ENCODE peak calls at places on chromosomes 6 and 20, in nine cellular contexts. One of them, this sample, is unnamed.

GRCh38 chr6:145031001-145031400 is 704.3 kb downstream of the EPM2A start:
- DNase-seq in NCI-H1092: no peak
- DNase-seq in EL: no peak
- DNase-seq in smooth muscle cell of the brain vasculature: no peak
- DNase-seq in fibroblast of the conjunctiva: no peak
- DNase-seq in aorta: no peak
- DNase-seq in HuH-7: no peak
- DNase-seq in activated T-cell treated with anti-CD3 and anti-CD28 coated beads, Interleukin-2, amount 50 U/mL, for 4 hours: no peak
- DNase-seq in right lobe of liver: no peak
- DNase-seq in this sample: peak; percentile 34

GRCh38 chr6:113596907-113597583 is 260.1 kb upstream of the MARCKS start:
- DNase-seq in NCI-H1092: peak; percentile 38
- DNase-seq in EL: no peak
- DNase-seq in smooth muscle cell of the brain vasculature: no peak
- DNase-seq in fibroblast of the conjunctiva: peak; percentile 54
- DNase-seq in aorta: no peak
- DNase-seq in HuH-7: no peak
- DNase-seq in activated T-cell treated with anti-CD3 and anti-CD28 coated beads, Interleukin-2, amount 50 U/mL, for 4 hours: no peak
- DNase-seq in right lobe of liver: no peak
- DNase-seq in this sample: peak; percentile 29

GRCh38 chr6:14046476-14047068 is 71.0 kb upstream of the CD83 start:
- DNase-seq in NCI-H1092: no peak
- DNase-seq in EL: peak; percentile 60
- DNase-seq in smooth muscle cell of the brain vasculature: no peak
- DNase-seq in fibroblast of the conjunctiva: no peak
- DNase-seq in aorta: no peak
- DNase-seq in HuH-7: peak; percentile 45
- DNase-seq in activated T-cell treated with anti-CD3 and anti-CD28 coated beads, Interleukin-2, amount 50 U/mL, for 4 hours: peak; percentile 31
- DNase-seq in right lobe of liver: no peak
- DNase-seq in this sample: peak; percentile 49

GRCh38 chr20:56429496-56429895 is 17.4 kb downstream of the CASS4 start:
- DNase-seq in NCI-H1092: no peak
- DNase-seq in EL: peak; percentile 84
- DNase-seq in smooth muscle cell of the brain vasculature: no peak
- DNase-seq in fibroblast of the conjunctiva: no peak
- DNase-seq in aorta: no peak
- DNase-seq in HuH-7: no peak
- DNase-seq in activated T-cell treated with anti-CD3 and anti-CD28 coated beads, Interleukin-2, amount 50 U/mL, for 4 hours: peak; percentile 52
- DNase-seq in right lobe of liver: no peak
- DNase-seq in this sample: peak; percentile 66

GRCh38 chr6:5865492-5866031 is 141.2 kb downstream of the NRN1 start:
- DNase-seq in NCI-H1092: no peak
- DNase-seq in EL: no peak
- DNase-seq in smooth muscle cell of the brain vasculature: no peak
- DNase-seq in fibroblast of the conjunctiva: no peak
- DNase-seq in aorta: no peak
- DNase-seq in HuH-7: no peak
- DNase-seq in activated T-cell treated with anti-CD3 and anti-CD28 coated beads, Interleukin-2, amount 50 U/mL, for 4 hours: no peak
- DNase-seq in right lobe of liver: no peak
- DNase-seq in this sample: no peak

GRCh38 chr20:47493175-47493953 is 8.3 kb upstream of the NCOA3 start:
- DNase-seq in NCI-H1092: peak; percentile 5
- DNase-seq in EL: peak; percentile 74
- DNase-seq in smooth muscle cell of the brain vasculature: no peak
- DNase-seq in fibroblast of the conjunctiva: peak; percentile 75
- DNase-seq in aorta: peak; percentile 89
- DNase-seq in HuH-7: peak; percentile 72
- DNase-seq in activated T-cell treated with anti-CD3 and anti-CD28 coated beads, Interleukin-2, amount 50 U/mL, for 4 hours: peak; percentile 56
- DNase-seq in right lobe of liver: peak; percentile 90
- DNase-seq in this sample: peak; percentile 59

GRCh38 chr6:134111062-134111677 is 58.7 kb upstream of the SLC2A12 start:
- DNase-seq in NCI-H1092: no peak
- DNase-seq in EL: peak; percentile 63
- DNase-seq in smooth muscle cell of the brain vasculature: no peak
- DNase-seq in fibroblast of the conjunctiva: peak; percentile 27
- DNase-seq in aorta: no peak
- DNase-seq in HuH-7: peak; percentile 81
- DNase-seq in activated T-cell treated with anti-CD3 and anti-CD28 coated beads, Interleukin-2, amount 50 U/mL, for 4 hours: peak; percentile 8
- DNase-seq in right lobe of liver: no peak
- DNase-seq in this sample: peak; percentile 77

GRCh38 chr6:27146706-27147507 is 100.6 kb upstream of the PRSS16 start:
- DNase-seq in NCI-H1092: peak; percentile 90
- DNase-seq in EL: peak; percentile 100
- DNase-seq in smooth muscle cell of the brain vasculature: peak; percentile 95
- DNase-seq in fibroblast of the conjunctiva: peak; percentile 100
- DNase-seq in aorta: peak; percentile 90
- DNase-seq in HuH-7: peak; percentile 83
- DNase-seq in activated T-cell treated with anti-CD3 and anti-CD28 coated beads, Interleukin-2, amount 50 U/mL, for 4 hours: peak; percentile 64
- DNase-seq in right lobe of liver: peak; percentile 88
- DNase-seq in this sample: peak; percentile 99

GRCh38 chr20:38875170-38875993 is 50.8 kb upstream of the FAM83D start:
- DNase-seq in NCI-H1092: no peak
- DNase-seq in EL: no peak
- DNase-seq in smooth muscle cell of the brain vasculature: no peak
- DNase-seq in fibroblast of the conjunctiva: no peak
- DNase-seq in aorta: no peak
- DNase-seq in HuH-7: no peak
- DNase-seq in activated T-cell treated with anti-CD3 and anti-CD28 coated beads, Interleukin-2, amount 50 U/mL, for 4 hours: peak; percentile 36
- DNase-seq in right lobe of liver: no peak
- DNase-seq in this sample: no peak

GRCh38 chr6:118263929-118264486 is 284.1 kb upstream of the PLN start:
- DNase-seq in NCI-H1092: peak; percentile 18
- DNase-seq in EL: peak; percentile 18
- DNase-seq in smooth muscle cell of the brain vasculature: peak; percentile 13
- DNase-seq in fibroblast of the conjunctiva: no peak
- DNase-seq in aorta: no peak
- DNase-seq in HuH-7: no peak
- DNase-seq in activated T-cell treated with anti-CD3 and anti-CD28 coated beads, Interleukin-2, amount 50 U/mL, for 4 hours: no peak
- DNase-seq in right lobe of liver: no peak
- DNase-seq in this sample: peak; percentile 12

GRCh38 chr20:46751856-46752255 is 42.4 kb downstream of the SLC2A10 start:
- DNase-seq in NCI-H1092: no peak
- DNase-seq in EL: peak; percentile 42
- DNase-seq in smooth muscle cell of the brain vasculature: no peak
- DNase-seq in fibroblast of the conjunctiva: no peak
- DNase-seq in aorta: no peak
- DNase-seq in HuH-7: no peak
- DNase-seq in activated T-cell treated with anti-CD3 and anti-CD28 coated beads, Interleukin-2, amount 50 U/mL, for 4 hours: no peak
- DNase-seq in right lobe of liver: no peak
- DNase-seq in this sample: no peak

GRCh38 chr6:114862809-114863208 is 520.0 kb upstream of the HS3ST5 start:
- DNase-seq in NCI-H1092: no peak
- DNase-seq in EL: no peak
- DNase-seq in smooth muscle cell of the brain vasculature: no peak
- DNase-seq in fibroblast of the conjunctiva: no peak
- DNase-seq in aorta: no peak
- DNase-seq in HuH-7: no peak
- DNase-seq in activated T-cell treated with anti-CD3 and anti-CD28 coated beads, Interleukin-2, amount 50 U/mL, for 4 hours: no peak
- DNase-seq in right lobe of liver: no peak
- DNase-seq in this sample: no peak

GRCh38 chr6:14117158-14118090 is at the start of gene CD83:
- DNase-seq in NCI-H1092: no peak
- DNase-seq in EL: peak; percentile 81
- DNase-seq in smooth muscle cell of the brain vasculature: no peak
- DNase-seq in fibroblast of the conjunctiva: no peak
- DNase-seq in aorta: peak; percentile 81
- DNase-seq in HuH-7: peak; percentile 68
- DNase-seq in activated T-cell treated with anti-CD3 and anti-CD28 coated beads, Interleukin-2, amount 50 U/mL, for 4 hours: peak; percentile 83
- DNase-seq in right lobe of liver: peak; percentile 89
- DNase-seq in this sample: peak; percentile 13

GRCh38 chr20:46264391-46265266 is 43.7 kb downstream of the CDH22 start:
- DNase-seq in NCI-H1092: no peak
- DNase-seq in EL: no peak
- DNase-seq in smooth muscle cell of the brain vasculature: no peak
- DNase-seq in fibroblast of the conjunctiva: no peak
- DNase-seq in aorta: no peak
- DNase-seq in HuH-7: no peak
- DNase-seq in activated T-cell treated with anti-CD3 and anti-CD28 coated beads, Interleukin-2, amount 50 U/mL, for 4 hours: no peak
- DNase-seq in right lobe of liver: no peak
- DNase-seq in this sample: no peak

GRCh38 chr6:7846971-7847818 is 63.4 kb downstream of the TXNDC5 start:
- DNase-seq in NCI-H1092: no peak
- DNase-seq in EL: peak; percentile 31
- DNase-seq in smooth muscle cell of the brain vasculature: no peak
- DNase-seq in fibroblast of the conjunctiva: peak; percentile 17
- DNase-seq in aorta: no peak
- DNase-seq in HuH-7: no peak
- DNase-seq in activated T-cell treated with anti-CD3 and anti-CD28 coated beads, Interleukin-2, amount 50 U/mL, for 4 hours: no peak
- DNase-seq in right lobe of liver: no peak
- DNase-seq in this sample: peak; percentile 29

GRCh38 chr6:128801621-128802020 is 81.3 kb upstream of the LAMA2 start:
- DNase-seq in NCI-H1092: no peak
- DNase-seq in EL: no peak
- DNase-seq in smooth muscle cell of the brain vasculature: no peak
- DNase-seq in fibroblast of the conjunctiva: no peak
- DNase-seq in aorta: no peak
- DNase-seq in HuH-7: no peak
- DNase-seq in activated T-cell treated with anti-CD3 and anti-CD28 coated beads, Interleukin-2, amount 50 U/mL, for 4 hours: no peak
- DNase-seq in right lobe of liver: no peak
- DNase-seq in this sample: no peak

GRCh38 chr6:95515975-95516374 is 61.4 kb upstream of the MANEA start:
- DNase-seq in NCI-H1092: no peak
- DNase-seq in EL: no peak
- DNase-seq in smooth muscle cell of the brain vasculature: no peak
- DNase-seq in fibroblast of the conjunctiva: no peak
- DNase-seq in aorta: no peak
- DNase-seq in HuH-7: no peak
- DNase-seq in activated T-cell treated with anti-CD3 and anti-CD28 coated beads, Interleukin-2, amount 50 U/mL, for 4 hours: no peak
- DNase-seq in right lobe of liver: no peak
- DNase-seq in this sample: no peak

GRCh38 chr6:48744948-48745347 is 634.0 kb upstream of the PTCHD4 start:
- DNase-seq in NCI-H1092: no peak
- DNase-seq in EL: peak; percentile 32
- DNase-seq in smooth muscle cell of the brain vasculature: no peak
- DNase-seq in fibroblast of the conjunctiva: no peak
- DNase-seq in aorta: no peak
- DNase-seq in HuH-7: no peak
- DNase-seq in activated T-cell treated with anti-CD3 and anti-CD28 coated beads, Interleukin-2, amount 50 U/mL, for 4 hours: no peak
- DNase-seq in right lobe of liver: no peak
- DNase-seq in this sample: peak; percentile 71